ENCODE peak calls at places on chromosome 5, in seven cellular contexts. H, T, Q, K, J, E and O are unnamed samples.
A peak's percentile ranks its signal among the peaks of the same experiment; 100 is the strongest.

GRCh38 chr5:50593681-50594080 is 72.8 kb upstream of the PARP8 start:
- DNase-seq in K (no peak), E (peak; percentile 44), J (no peak), H (no peak), Q (no peak), T (no peak), O (no peak)

GRCh38 chr5:122429545-122430327 is 117.7 kb downstream of the SNCAIP start:
- DNase-seq in J (no peak), Q (no peak), K (peak; percentile 83), T (peak; percentile 80), H (no peak), E (no peak), O (no peak)

GRCh38 chr5:81756016-81756415 is 5.1 kb upstream of the SSBP2 start:
- DNase-seq in E (no peak), Q (no peak), T (no peak), H (no peak), J (no peak), K (no peak), O (no peak)

GRCh38 chr5:66661149-66661548 is 65.0 kb downstream of the MAST4 start:
- DNase-seq in Q (no peak), E (no peak), J (no peak), H (peak; percentile 79), T (no peak), K (no peak), O (no peak)

GRCh38 chr5:143898914-143899591 is 87.1 kb downstream of the HMHB1 start:
- DNase-seq in T (no peak), H (no peak), Q (no peak), E (no peak), K (no peak), J (no peak), O (no peak)

GRCh38 chr5:136109453-136109852 is 23.2 kb upstream of the SMAD5 start:
- DNase-seq in K (no peak), E (no peak), H (no peak), T (no peak), J (no peak), Q (no peak), O (no peak)

GRCh38 chr5:145130996-145131395 is 704.1 kb downstream of the PRELID2 start:
- DNase-seq in Q (no peak), H (no peak), J (no peak), K (no peak), E (no peak), T (peak; percentile 38), O (no peak)

GRCh38 chr5:58453326-58453725 is 6.6 kb downstream of the PLK2 start:
- DNase-seq in E (no peak), K (no peak), J (no peak), T (no peak), H (no peak), Q (no peak), O (no peak)

GRCh38 chr5:127608077-127608660 is 40.7 kb upstream of the CTXN3 start:
- DNase-seq in J (no peak), Q (no peak), T (no peak), H (no peak), E (no peak), K (no peak), O (no peak)

GRCh38 chr5:72693001-72693442 is 123.4 kb upstream of the TNPO1 start:
- DNase-seq in T (no peak), Q (no peak), K (no peak), J (no peak), E (no peak), H (no peak), O (no peak)

GRCh38 chr5:80210014-80210413 is 45.8 kb downstream of the SERINC5 start:
- DNase-seq in E (no peak), Q (no peak), J (no peak), T (no peak), H (no peak), K (no peak), O (no peak)

GRCh38 chr5:68419637-68420452 is 204.3 kb downstream of the PIK3R1 start:
- DNase-seq in K (peak; percentile 18), Q (no peak), H (no peak), J (peak; percentile 79), T (no peak), E (no peak), O (no peak)

GRCh38 chr5:131952286-131952857 is 6.9 kb upstream of the MEIKIN start:
- DNase-seq in H (no peak), T (no peak), J (no peak), Q (no peak), K (no peak), E (no peak), O (no peak)

GRCh38 chr5:172853355-172853975 is 19.4 kb downstream of the ERGIC1 start:
- DNase-seq in Q (no peak), K (no peak), E (peak; percentile 18), T (no peak), J (no peak), H (no peak), O (no peak)

GRCh38 chr5:169350016-169350415 is 49.1 kb upstream of the SLIT3 start:
- DNase-seq in K (no peak), H (no peak), E (no peak), T (no peak), J (no peak), Q (no peak), O (no peak)

GRCh38 chr5:75668988-75669760 is 48.1 kb downstream of the POC5 start:
- DNase-seq in E (peak; percentile 86), J (no peak), K (no peak), T (no peak), H (peak; percentile 81), Q (no peak), O (no peak)

GRCh38 chr5:122142480-122142879 is 13.1 kb downstream of the ZNF474 start:
- DNase-seq in K (no peak), H (no peak), Q (no peak), J (no peak), T (no peak), E (no peak), O (no peak)

GRCh38 chr5:32264954-32265572 is 47.7 kb downstream of the MTMR12 start:
- DNase-seq in K (no peak), J (no peak), H (no peak), E (no peak), T (no peak), Q (no peak), O (no peak)

GRCh38 chr5:52727568-52727967 is 60.1 kb upstream of the ITGA1 start:
- DNase-seq in Q (no peak), K (no peak), E (no peak), H (peak; percentile 80), T (peak; percentile 6), J (no peak), O (no peak)

GRCh38 chr5:29379619-29380018 is 1813.9 kb upstream of the CDH6 start:
- DNase-seq in T (no peak), H (no peak), E (no peak), Q (no peak), K (no peak), J (no peak), O (no peak)

GRCh38 chr5:128572546-128573339 is 34.7 kb upstream of the FBN2 start:
- DNase-seq in T (no peak), Q (no peak), H (no peak), J (no peak), K (no peak), E (no peak), O (no peak)

GRCh38 chr5:133683646-133684290 is 71.4 kb upstream of the FSTL4 start:
- DNase-seq in T (no peak), E (no peak), J (no peak), Q (no peak), K (no peak), H (no peak), O (no peak)

GRCh38 chr5:158174918-158175663 is 316.1 kb upstream of the CLINT1 start:
- DNase-seq in H (peak; percentile 87), J (peak; percentile 79), Q (no peak), E (peak; percentile 72), T (peak; percentile 95), K (peak; percentile 92), O (peak; percentile 76)

GRCh38 chr5:37133939-37134338 is 115.2 kb downstream of the CPLANE1 start:
- DNase-seq in T (no peak), K (no peak), H (no peak), J (no peak), E (no peak), Q (no peak), O (no peak)

GRCh38 chr5:113614191-113614590 is 100.7 kb downstream of the YTHDC2 start:
- DNase-seq in H (no peak), E (no peak), Q (no peak), J (no peak), T (no peak), K (no peak), O (no peak)

GRCh38 chr5:148383564-148384388 is at the start of gene FBXO38:
- DNase-seq in J (peak; percentile 97), H (peak; percentile 99), T (peak; percentile 99), Q (peak; percentile 96), K (peak; percentile 97), E (peak; percentile 99), O (peak; percentile 95)
- TF ChIP-seq CTCF in J (no peak), H (no peak), T (peak; percentile 15), Q (peak; percentile 7), K (peak; percentile 17), E (no peak), O (peak; percentile 38)

GRCh38 chr5:34918025-34918424 is 2.5 kb downstream of the BRIX1 start:
- DNase-seq in K (no peak), J (no peak), Q (no peak), H (no peak), T (no peak), E (no peak), O (no peak)

GRCh38 chr5:34915856-34916192 is 313 bp downstream of the BRIX1 start:
- DNase-seq in E (no peak), H (no peak), K (no peak), J (peak; percentile 21), T (peak; percentile 19), Q (no peak), O (no peak)

GRCh38 chr5:34915139-34915855 is at the start of the genes BRIX1 and RAD1:
- DNase-seq in Q (peak; percentile 88), J (peak; percentile 98), K (peak; percentile 97), H (peak; percentile 98), T (peak; percentile 98), E (peak; percentile 97), O (peak; percentile 96)

GRCh38 chr5:34916518-34916917 is 1.0 kb downstream of the BRIX1 start:
- DNase-seq in J (no peak), Q (no peak), H (no peak), K (no peak), T (no peak), E (no peak), O (no peak)

GRCh38 chr5:34919077-34919476 is 3.6 kb downstream of the BRIX1 start:
- DNase-seq in T (peak; percentile 40), H (no peak), Q (no peak), E (no peak), K (no peak), J (no peak), O (no peak)
- TF ChIP-seq CTCF in T (peak; percentile 39), H (no peak), Q (peak; percentile 8), E (no peak), K (peak; percentile 28), J (no peak), O (peak; percentile 49)

GRCh38 chr5:56700711-56701110 is 114.6 kb upstream of the MAP3K1 start:
- DNase-seq in T (no peak), J (no peak), E (no peak), K (no peak), H (no peak), Q (no peak), O (no peak)
- TF ChIP-seq CTCF in T (no peak), J (no peak), E (no peak), K (no peak), H (no peak), Q (no peak), O (no peak)

DNA sequence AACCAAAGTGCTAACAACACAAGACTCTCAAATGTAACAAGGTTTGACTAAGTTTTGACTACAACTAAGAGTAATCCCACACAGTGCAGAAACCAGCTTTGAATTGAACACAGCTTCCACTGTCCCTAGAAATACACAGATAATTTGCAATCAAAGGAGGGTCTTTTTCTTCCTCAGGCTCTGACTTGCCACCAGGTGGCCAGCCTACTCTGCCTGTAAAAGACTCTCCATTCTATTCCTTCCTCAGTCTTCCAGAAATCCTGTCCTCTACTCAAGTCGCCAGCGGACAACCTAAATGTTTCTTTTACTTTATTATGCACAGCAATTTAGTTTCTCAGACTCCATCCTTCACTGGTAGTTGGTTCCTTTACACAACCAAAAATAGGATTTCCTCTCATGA is 32.2 kb upstream of the MCTP1 start:
- DNase-seq in Q (no peak), T (peak; percentile 55), K (peak; percentile 26), H (no peak), E (no peak), J (peak; percentile 24), O (no peak)
- TF ChIP-seq CTCF in Q (no peak), T (peak; percentile 70), K (peak; percentile 52), H (no peak), E (no peak), J (peak; percentile 65), O (peak; percentile 50)